ENCODE peak calls at places on chromosome 6, in ten cellular contexts. One of them, this sample, is unnamed.

GRCh38 chr6:7170117-7170732 is 62.5 kb downstream of the RREB1 start:
- DNase-seq in activated T-helper 9 cell treated with anti-CD3 and anti-CD28 coated beads, Interleukin-2, amount 50 U/mL, for 16 hours: no peak
- DNase-seq in activated CD4-positive, alpha-beta T cell treated with anti-CD3 and anti-CD28 coated beads for 36 hours: no peak
- DNase-seq in LHCN-M2: no peak
- DNase-seq in lower lobe of right lung: no peak
- DNase-seq in CD8-positive, alpha-beta T cell: no peak
- DNase-seq in cardiac fibroblast: no peak
- DNase-seq in SK-N-DZ: no peak
- DNase-seq in endothelial cell: no peak
- DNase-seq in IMR-90: no peak
- DNase-seq in this sample: no peak

GRCh38 chr6:30194797-30195690 is 18.2 kb downstream of the TRIM26 start:
- DNase-seq in activated T-helper 9 cell treated with anti-CD3 and anti-CD28 coated beads, Interleukin-2, amount 50 U/mL, for 16 hours: no peak
- DNase-seq in activated CD4-positive, alpha-beta T cell treated with anti-CD3 and anti-CD28 coated beads for 36 hours: no peak
- DNase-seq in LHCN-M2: no peak
- DNase-seq in lower lobe of right lung: no peak
- DNase-seq in CD8-positive, alpha-beta T cell: no peak
- DNase-seq in cardiac fibroblast: no peak
- DNase-seq in SK-N-DZ: no peak
- DNase-seq in endothelial cell: no peak
- DNase-seq in IMR-90: no peak
- DNase-seq in this sample: no peak

GRCh38 chr6:498795-499231 is 107.3 kb downstream of the IRF4 start:
- DNase-seq in activated T-helper 9 cell treated with anti-CD3 and anti-CD28 coated beads, Interleukin-2, amount 50 U/mL, for 16 hours: no peak
- DNase-seq in activated CD4-positive, alpha-beta T cell treated with anti-CD3 and anti-CD28 coated beads for 36 hours: peak
- DNase-seq in LHCN-M2: peak
- DNase-seq in lower lobe of right lung: no peak
- DNase-seq in CD8-positive, alpha-beta T cell: no peak
- DNase-seq in cardiac fibroblast: no peak
- DNase-seq in SK-N-DZ: no peak
- DNase-seq in endothelial cell: no peak
- DNase-seq in IMR-90: peak
- DNase-seq in this sample: no peak

GRCh38 chr6:134651519-134651918 is 298.4 kb downstream of the ALDH8A1 start:
- DNase-seq in activated T-helper 9 cell treated with anti-CD3 and anti-CD28 coated beads, Interleukin-2, amount 50 U/mL, for 16 hours: no peak
- DNase-seq in activated CD4-positive, alpha-beta T cell treated with anti-CD3 and anti-CD28 coated beads for 36 hours: no peak
- DNase-seq in LHCN-M2: no peak
- DNase-seq in lower lobe of right lung: no peak
- DNase-seq in CD8-positive, alpha-beta T cell: no peak
- DNase-seq in cardiac fibroblast: no peak
- DNase-seq in SK-N-DZ: no peak
- DNase-seq in endothelial cell: no peak
- DNase-seq in IMR-90: no peak
- DNase-seq in this sample: no peak

GRCh38 chr6:159104163-159104885 is 59.5 kb upstream of the TAGAP start:
- DNase-seq in activated T-helper 9 cell treated with anti-CD3 and anti-CD28 coated beads, Interleukin-2, amount 50 U/mL, for 16 hours: peak
- DNase-seq in activated CD4-positive, alpha-beta T cell treated with anti-CD3 and anti-CD28 coated beads for 36 hours: peak
- DNase-seq in LHCN-M2: peak
- DNase-seq in lower lobe of right lung: peak
- DNase-seq in CD8-positive, alpha-beta T cell: peak
- DNase-seq in cardiac fibroblast: peak
- DNase-seq in SK-N-DZ: peak
- DNase-seq in endothelial cell: peak
- DNase-seq in IMR-90: peak
- DNase-seq in this sample: no peak

GRCh38 chr6:28794175-28795002 is 129.4 kb downstream of the TRIM27 start:
- DNase-seq in activated T-helper 9 cell treated with anti-CD3 and anti-CD28 coated beads, Interleukin-2, amount 50 U/mL, for 16 hours: no peak
- DNase-seq in activated CD4-positive, alpha-beta T cell treated with anti-CD3 and anti-CD28 coated beads for 36 hours: peak
- DNase-seq in LHCN-M2: no peak
- DNase-seq in lower lobe of right lung: no peak
- DNase-seq in CD8-positive, alpha-beta T cell: no peak
- DNase-seq in cardiac fibroblast: peak
- DNase-seq in SK-N-DZ: peak
- DNase-seq in endothelial cell: no peak
- DNase-seq in IMR-90: peak
- DNase-seq in this sample: no peak

GRCh38 chr6:95091823-95092436 is 485.4 kb upstream of the MANEA start:
- DNase-seq in activated T-helper 9 cell treated with anti-CD3 and anti-CD28 coated beads, Interleukin-2, amount 50 U/mL, for 16 hours: no peak
- DNase-seq in activated CD4-positive, alpha-beta T cell treated with anti-CD3 and anti-CD28 coated beads for 36 hours: no peak
- DNase-seq in LHCN-M2: peak
- DNase-seq in lower lobe of right lung: no peak
- DNase-seq in CD8-positive, alpha-beta T cell: no peak
- DNase-seq in cardiac fibroblast: peak
- DNase-seq in SK-N-DZ: peak
- DNase-seq in endothelial cell: no peak
- DNase-seq in IMR-90: peak
- DNase-seq in this sample: no peak

GRCh38 chr6:37283786-37284185 is 25.8 kb upstream of the TMEM217 start:
- DNase-seq in activated T-helper 9 cell treated with anti-CD3 and anti-CD28 coated beads, Interleukin-2, amount 50 U/mL, for 16 hours: no peak
- DNase-seq in activated CD4-positive, alpha-beta T cell treated with anti-CD3 and anti-CD28 coated beads for 36 hours: no peak
- DNase-seq in LHCN-M2: no peak
- DNase-seq in lower lobe of right lung: no peak
- DNase-seq in CD8-positive, alpha-beta T cell: no peak
- DNase-seq in cardiac fibroblast: no peak
- DNase-seq in SK-N-DZ: no peak
- DNase-seq in endothelial cell: no peak
- DNase-seq in IMR-90: no peak
- DNase-seq in this sample: no peak

GRCh38 chr6:37142047-37142614 is 27.8 kb upstream of the PIM1 start:
- DNase-seq in activated T-helper 9 cell treated with anti-CD3 and anti-CD28 coated beads, Interleukin-2, amount 50 U/mL, for 16 hours: no peak
- DNase-seq in activated CD4-positive, alpha-beta T cell treated with anti-CD3 and anti-CD28 coated beads for 36 hours: no peak
- DNase-seq in LHCN-M2: no peak
- DNase-seq in lower lobe of right lung: no peak
- DNase-seq in CD8-positive, alpha-beta T cell: no peak
- DNase-seq in cardiac fibroblast: no peak
- DNase-seq in SK-N-DZ: no peak
- DNase-seq in endothelial cell: no peak
- DNase-seq in IMR-90: peak
- DNase-seq in this sample: no peak

GRCh38 chr6:153208706-153209105 is 77.6 kb upstream of the RGS17 start:
- DNase-seq in activated T-helper 9 cell treated with anti-CD3 and anti-CD28 coated beads, Interleukin-2, amount 50 U/mL, for 16 hours: no peak
- DNase-seq in activated CD4-positive, alpha-beta T cell treated with anti-CD3 and anti-CD28 coated beads for 36 hours: no peak
- DNase-seq in LHCN-M2: peak
- DNase-seq in lower lobe of right lung: no peak
- DNase-seq in CD8-positive, alpha-beta T cell: no peak
- DNase-seq in cardiac fibroblast: no peak
- DNase-seq in SK-N-DZ: peak
- DNase-seq in endothelial cell: no peak
- DNase-seq in IMR-90: no peak
- DNase-seq in this sample: no peak

GRCh38 chr6:30985490-30985889 is 2.0 kb downstream of the MUC21 start:
- DNase-seq in activated T-helper 9 cell treated with anti-CD3 and anti-CD28 coated beads, Interleukin-2, amount 50 U/mL, for 16 hours: no peak
- DNase-seq in activated CD4-positive, alpha-beta T cell treated with anti-CD3 and anti-CD28 coated beads for 36 hours: peak
- DNase-seq in LHCN-M2: no peak
- DNase-seq in lower lobe of right lung: no peak
- DNase-seq in CD8-positive, alpha-beta T cell: no peak
- DNase-seq in cardiac fibroblast: no peak
- DNase-seq in SK-N-DZ: no peak
- DNase-seq in endothelial cell: no peak
- DNase-seq in IMR-90: no peak
- DNase-seq in this sample: no peak

GRCh38 chr6:95352064-95352463 is 225.3 kb upstream of the MANEA start:
- DNase-seq in activated T-helper 9 cell treated with anti-CD3 and anti-CD28 coated beads, Interleukin-2, amount 50 U/mL, for 16 hours: no peak
- DNase-seq in activated CD4-positive, alpha-beta T cell treated with anti-CD3 and anti-CD28 coated beads for 36 hours: no peak
- DNase-seq in LHCN-M2: no peak
- DNase-seq in lower lobe of right lung: no peak
- DNase-seq in CD8-positive, alpha-beta T cell: no peak
- DNase-seq in cardiac fibroblast: peak
- DNase-seq in SK-N-DZ: no peak
- DNase-seq in endothelial cell: no peak
- DNase-seq in IMR-90: no peak
- DNase-seq in this sample: no peak

GRCh38 chr6:90660971-90661370 is 74.1 kb upstream of the MAP3K7 start:
- DNase-seq in activated T-helper 9 cell treated with anti-CD3 and anti-CD28 coated beads, Interleukin-2, amount 50 U/mL, for 16 hours: no peak
- DNase-seq in activated CD4-positive, alpha-beta T cell treated with anti-CD3 and anti-CD28 coated beads for 36 hours: no peak
- DNase-seq in LHCN-M2: no peak
- DNase-seq in lower lobe of right lung: no peak
- DNase-seq in CD8-positive, alpha-beta T cell: no peak
- DNase-seq in cardiac fibroblast: no peak
- DNase-seq in SK-N-DZ: no peak
- DNase-seq in endothelial cell: no peak
- DNase-seq in IMR-90: no peak
- DNase-seq in this sample: no peak

GRCh38 chr6:105213272-105213671 is 33.5 kb upstream of the POPDC3 start:
- DNase-seq in activated T-helper 9 cell treated with anti-CD3 and anti-CD28 coated beads, Interleukin-2, amount 50 U/mL, for 16 hours: no peak
- DNase-seq in activated CD4-positive, alpha-beta T cell treated with anti-CD3 and anti-CD28 coated beads for 36 hours: no peak
- DNase-seq in LHCN-M2: no peak
- DNase-seq in lower lobe of right lung: no peak
- DNase-seq in CD8-positive, alpha-beta T cell: no peak
- DNase-seq in cardiac fibroblast: no peak
- DNase-seq in SK-N-DZ: no peak
- DNase-seq in endothelial cell: no peak
- DNase-seq in IMR-90: no peak
- DNase-seq in this sample: no peak

GRCh38 chr6:106473807-106474206 is 113.3 kb downstream of the CRYBG1 start:
- DNase-seq in activated T-helper 9 cell treated with anti-CD3 and anti-CD28 coated beads, Interleukin-2, amount 50 U/mL, for 16 hours: no peak
- DNase-seq in activated CD4-positive, alpha-beta T cell treated with anti-CD3 and anti-CD28 coated beads for 36 hours: no peak
- DNase-seq in LHCN-M2: peak
- DNase-seq in lower lobe of right lung: no peak
- DNase-seq in CD8-positive, alpha-beta T cell: no peak
- DNase-seq in cardiac fibroblast: peak
- DNase-seq in SK-N-DZ: no peak
- DNase-seq in endothelial cell: no peak
- DNase-seq in IMR-90: peak
- DNase-seq in this sample: no peak

GRCh38 chr6:168031411-168032382 is 34.2 kb downstream of the KIF25 start:
- DNase-seq in activated T-helper 9 cell treated with anti-CD3 and anti-CD28 coated beads, Interleukin-2, amount 50 U/mL, for 16 hours: no peak
- DNase-seq in activated CD4-positive, alpha-beta T cell treated with anti-CD3 and anti-CD28 coated beads for 36 hours: no peak
- DNase-seq in LHCN-M2: no peak
- DNase-seq in lower lobe of right lung: no peak
- DNase-seq in CD8-positive, alpha-beta T cell: no peak
- DNase-seq in cardiac fibroblast: no peak
- DNase-seq in SK-N-DZ: peak
- DNase-seq in endothelial cell: no peak
- DNase-seq in IMR-90: peak
- DNase-seq in this sample: peak

GRCh38 chr6:106199998-106200397 is 113.9 kb downstream of the PRDM1 start:
- DNase-seq in activated T-helper 9 cell treated with anti-CD3 and anti-CD28 coated beads, Interleukin-2, amount 50 U/mL, for 16 hours: no peak
- DNase-seq in activated CD4-positive, alpha-beta T cell treated with anti-CD3 and anti-CD28 coated beads for 36 hours: no peak
- DNase-seq in LHCN-M2: peak
- DNase-seq in lower lobe of right lung: no peak
- DNase-seq in CD8-positive, alpha-beta T cell: no peak
- DNase-seq in cardiac fibroblast: peak
- DNase-seq in SK-N-DZ: no peak
- DNase-seq in endothelial cell: no peak
- DNase-seq in IMR-90: peak
- DNase-seq in this sample: no peak

GRCh38 chr6:7267521-7268091 is 45.4 kb downstream of the SSR1 start:
- DNase-seq in activated T-helper 9 cell treated with anti-CD3 and anti-CD28 coated beads, Interleukin-2, amount 50 U/mL, for 16 hours: no peak
- DNase-seq in activated CD4-positive, alpha-beta T cell treated with anti-CD3 and anti-CD28 coated beads for 36 hours: peak
- DNase-seq in LHCN-M2: peak
- DNase-seq in lower lobe of right lung: no peak
- DNase-seq in CD8-positive, alpha-beta T cell: peak
- DNase-seq in cardiac fibroblast: peak
- DNase-seq in SK-N-DZ: no peak
- DNase-seq in endothelial cell: no peak
- DNase-seq in IMR-90: peak
- DNase-seq in this sample: peak

GRCh38 chr6:151067684-151068596 is 171.8 kb upstream of the AKAP12 start:
- DNase-seq in activated T-helper 9 cell treated with anti-CD3 and anti-CD28 coated beads, Interleukin-2, amount 50 U/mL, for 16 hours: no peak
- DNase-seq in activated CD4-positive, alpha-beta T cell treated with anti-CD3 and anti-CD28 coated beads for 36 hours: no peak
- DNase-seq in LHCN-M2: peak
- DNase-seq in lower lobe of right lung: no peak
- DNase-seq in CD8-positive, alpha-beta T cell: no peak
- DNase-seq in cardiac fibroblast: peak
- DNase-seq in SK-N-DZ: no peak
- DNase-seq in endothelial cell: no peak
- DNase-seq in IMR-90: peak
- DNase-seq in this sample: no peak

GRCh38 chr6:42093582-42094329 is 43.4 kb downstream of the TAF8 start:
- DNase-seq in activated T-helper 9 cell treated with anti-CD3 and anti-CD28 coated beads, Interleukin-2, amount 50 U/mL, for 16 hours: no peak
- DNase-seq in activated CD4-positive, alpha-beta T cell treated with anti-CD3 and anti-CD28 coated beads for 36 hours: no peak
- DNase-seq in LHCN-M2: no peak
- DNase-seq in lower lobe of right lung: no peak
- DNase-seq in CD8-positive, alpha-beta T cell: no peak
- DNase-seq in cardiac fibroblast: no peak
- DNase-seq in SK-N-DZ: no peak
- DNase-seq in endothelial cell: no peak
- DNase-seq in IMR-90: no peak
- DNase-seq in this sample: no peak

GRCh38 chr6:13278184-13278583 is 50.2 kb downstream of the TBC1D7 start:
- DNase-seq in activated T-helper 9 cell treated with anti-CD3 and anti-CD28 coated beads, Interleukin-2, amount 50 U/mL, for 16 hours: no peak
- DNase-seq in activated CD4-positive, alpha-beta T cell treated with anti-CD3 and anti-CD28 coated beads for 36 hours: peak
- DNase-seq in LHCN-M2: no peak
- DNase-seq in lower lobe of right lung: no peak
- DNase-seq in CD8-positive, alpha-beta T cell: no peak
- DNase-seq in cardiac fibroblast: no peak
- DNase-seq in SK-N-DZ: no peak
- DNase-seq in endothelial cell: peak
- DNase-seq in IMR-90: no peak
- DNase-seq in this sample: no peak

GRCh38 chr6:157956171-157956730 is 25.4 kb upstream of the SYNJ2 start:
- DNase-seq in activated T-helper 9 cell treated with anti-CD3 and anti-CD28 coated beads, Interleukin-2, amount 50 U/mL, for 16 hours: no peak
- DNase-seq in activated CD4-positive, alpha-beta T cell treated with anti-CD3 and anti-CD28 coated beads for 36 hours: no peak
- DNase-seq in LHCN-M2: no peak
- DNase-seq in lower lobe of right lung: no peak
- DNase-seq in CD8-positive, alpha-beta T cell: no peak
- DNase-seq in cardiac fibroblast: no peak
- DNase-seq in SK-N-DZ: no peak
- DNase-seq in endothelial cell: no peak
- DNase-seq in IMR-90: no peak
- DNase-seq in this sample: peak

GRCh38 chr6:14119764-14120163 is 2.2 kb downstream of the CD83 start:
- DNase-seq in activated T-helper 9 cell treated with anti-CD3 and anti-CD28 coated beads, Interleukin-2, amount 50 U/mL, for 16 hours: no peak
- DNase-seq in activated CD4-positive, alpha-beta T cell treated with anti-CD3 and anti-CD28 coated beads for 36 hours: no peak
- DNase-seq in LHCN-M2: no peak
- DNase-seq in lower lobe of right lung: no peak
- DNase-seq in CD8-positive, alpha-beta T cell: no peak
- DNase-seq in cardiac fibroblast: no peak
- DNase-seq in SK-N-DZ: no peak
- DNase-seq in endothelial cell: no peak
- DNase-seq in IMR-90: no peak
- DNase-seq in this sample: no peak

GRCh38 chr6:40706222-40706621 is 119.1 kb upstream of the LRFN2 start:
- DNase-seq in activated T-helper 9 cell treated with anti-CD3 and anti-CD28 coated beads, Interleukin-2, amount 50 U/mL, for 16 hours: no peak
- DNase-seq in activated CD4-positive, alpha-beta T cell treated with anti-CD3 and anti-CD28 coated beads for 36 hours: no peak
- DNase-seq in LHCN-M2: no peak
- DNase-seq in lower lobe of right lung: no peak
- DNase-seq in CD8-positive, alpha-beta T cell: no peak
- DNase-seq in cardiac fibroblast: no peak
- DNase-seq in SK-N-DZ: no peak
- DNase-seq in endothelial cell: no peak
- DNase-seq in IMR-90: no peak
- DNase-seq in this sample: no peak

GRCh38 chr6:148385379-148385778 is 42.7 kb downstream of the SASH1 start:
- DNase-seq in activated T-helper 9 cell treated with anti-CD3 and anti-CD28 coated beads, Interleukin-2, amount 50 U/mL, for 16 hours: no peak
- DNase-seq in activated CD4-positive, alpha-beta T cell treated with anti-CD3 and anti-CD28 coated beads for 36 hours: no peak
- DNase-seq in LHCN-M2: no peak
- DNase-seq in lower lobe of right lung: no peak
- DNase-seq in CD8-positive, alpha-beta T cell: no peak
- DNase-seq in cardiac fibroblast: no peak
- DNase-seq in SK-N-DZ: no peak
- DNase-seq in endothelial cell: no peak
- DNase-seq in IMR-90: no peak
- DNase-seq in this sample: no peak

GRCh38 chr6:135546680-135547418 is 49.3 kb upstream of the AHI1 start:
- DNase-seq in activated T-helper 9 cell treated with anti-CD3 and anti-CD28 coated beads, Interleukin-2, amount 50 U/mL, for 16 hours: no peak
- DNase-seq in activated CD4-positive, alpha-beta T cell treated with anti-CD3 and anti-CD28 coated beads for 36 hours: no peak
- DNase-seq in LHCN-M2: no peak
- DNase-seq in lower lobe of right lung: no peak
- DNase-seq in CD8-positive, alpha-beta T cell: no peak
- DNase-seq in cardiac fibroblast: no peak
- DNase-seq in SK-N-DZ: no peak
- DNase-seq in endothelial cell: no peak
- DNase-seq in IMR-90: no peak
- DNase-seq in this sample: no peak

GRCh38 chr6:39527792-39528564 is 197.2 kb downstream of the KIF6 start:
- DNase-seq in activated T-helper 9 cell treated with anti-CD3 and anti-CD28 coated beads, Interleukin-2, amount 50 U/mL, for 16 hours: no peak
- DNase-seq in activated CD4-positive, alpha-beta T cell treated with anti-CD3 and anti-CD28 coated beads for 36 hours: no peak
- DNase-seq in LHCN-M2: no peak
- DNase-seq in lower lobe of right lung: no peak
- DNase-seq in CD8-positive, alpha-beta T cell: no peak
- DNase-seq in cardiac fibroblast: no peak
- DNase-seq in SK-N-DZ: no peak
- DNase-seq in endothelial cell: no peak
- DNase-seq in IMR-90: no peak
- DNase-seq in this sample: no peak

GRCh38 chr6:12343440-12344162 is 53.4 kb downstream of the EDN1 start:
- DNase-seq in activated T-helper 9 cell treated with anti-CD3 and anti-CD28 coated beads, Interleukin-2, amount 50 U/mL, for 16 hours: no peak
- DNase-seq in activated CD4-positive, alpha-beta T cell treated with anti-CD3 and anti-CD28 coated beads for 36 hours: no peak
- DNase-seq in LHCN-M2: no peak
- DNase-seq in lower lobe of right lung: no peak
- DNase-seq in CD8-positive, alpha-beta T cell: no peak
- DNase-seq in cardiac fibroblast: no peak
- DNase-seq in SK-N-DZ: no peak
- DNase-seq in endothelial cell: no peak
- DNase-seq in IMR-90: peak
- DNase-seq in this sample: no peak

This sample was measured in lower leg skin.